ENCODE peak calls at places on chromosome 14, in five cellular contexts. Z, L, O, V and W are unnamed samples. For H3K4me1, the result is how much of the 10 kb centered on the place peaks cover.

GRCh38 chr14:50058112-50058511 is 58.3 kb downstream of the VCPKMT start:
- DNase-seq in Z (peak), L (no peak), O (no peak), V (no peak), W (no peak)

GRCh38 chr14:74875941-74876913 is at the start of gene PROX2:
- DNase-seq in Z (no peak), L (no peak), O (no peak), V (no peak), W (no peak)

GRCh38 chr14:76696791-76697190 is 64.5 kb upstream of the VASH1 start:
- DNase-seq in Z (no peak), L (no peak), O (no peak), V (peak), W (no peak)

GRCh38 chr14:68757618-68758081 is 35.2 kb downstream of the ZFP36L1 start:
- DNase-seq in Z (no peak), L (no peak), O (peak), V (peak), W (no peak)

GRCh38 chr14:96790715-96791114 is 6.5 kb upstream of the VRK1 start:
- DNase-seq in Z (no peak), L (no peak), O (no peak), V (no peak), W (no peak)

GRCh38 chr14:57189070-57189469 is 79.6 kb downstream of the EXOC5 start:
- DNase-seq in Z (no peak), L (no peak), O (no peak), V (no peak), W (no peak)

GRCh38 chr14:74853581-74853980 is 22.4 kb downstream of the PROX2 start:
- DNase-seq in Z (no peak), L (no peak), O (no peak), V (no peak), W (no peak)

GRCh38 chr14:64845878-64846277 is 33.8 kb downstream of the SPTB start:
- DNase-seq in Z (no peak), L (no peak), O (no peak), V (no peak), W (no peak)

GRCh38 chr14:88078525-88078924 is 73.6 kb downstream of the GPR65 start:
- DNase-seq in Z (no peak), L (no peak), O (no peak), V (no peak), W (no peak)

GRCh38 chr14:61471297-61471980 is 150.1 kb downstream of the PRKCH start:
- DNase-seq in Z (no peak), L (peak), O (no peak), V (peak), W (no peak)

GRCh38 chr14:96297000-96297399 is 41.0 kb downstream of the BDKRB1 start:
- DNase-seq in Z (peak), L (no peak), O (no peak), V (no peak), W (no peak)

GRCh38 chr14:54040851-54041250 is 84.2 kb upstream of the BMP4 start:
- DNase-seq in Z (no peak), L (no peak), O (no peak), V (no peak), W (no peak)

GRCh38 chr14:76205708-76206107 is 54.0 kb downstream of the GPATCH2L start:
- DNase-seq in Z (no peak), L (no peak), O (no peak), V (no peak), W (no peak)

GRCh38 chr14:105251920-105252319 is 3.6 kb downstream of the BTBD6 start:
- DNase-seq in Z (no peak), L (no peak), O (no peak), V (no peak), W (no peak)

GRCh38 chr14:95597784-95598204 is 62.9 kb downstream of the GLRX5 start:
- DNase-seq in Z (peak), L (no peak), O (no peak), V (peak), W (no peak)

GRCh38 chr14:75165586-75166391 is 10.6 kb downstream of the TMED10 start:
- DNase-seq in Z (no peak), L (no peak), O (no peak), V (peak), W (no peak)

GRCh38 chr14:59919582-59920377 is at the start of gene LRRC9:
- DNase-seq in Z (peak), L (peak), O (peak), V (peak), W (peak)

GRCh38 chr14:74589291-74589879 is 22.7 kb downstream of the LTBP2 start:
- DNase-seq in Z (no peak), L (no peak), O (peak), V (no peak), W (no peak)

GRCh38 chr14:74988131-74988530 is 14.6 kb upstream of the EIF2B2 start:
- DNase-seq in Z (no peak), L (no peak), O (no peak), V (peak), W (no peak)

GRCh38 chr14:22266141-22266442 is 322.9 kb downstream of the DAD1 start:
- DNase-seq in Z (no peak), L (no peak), O (no peak), V (no peak), W (no peak)

GRCh38 chr14:65179918-65180724 is 77.8 kb upstream of the MAX start:
- DNase-seq in Z (peak), L (peak), O (peak), V (peak), W (no peak)

DNA sequence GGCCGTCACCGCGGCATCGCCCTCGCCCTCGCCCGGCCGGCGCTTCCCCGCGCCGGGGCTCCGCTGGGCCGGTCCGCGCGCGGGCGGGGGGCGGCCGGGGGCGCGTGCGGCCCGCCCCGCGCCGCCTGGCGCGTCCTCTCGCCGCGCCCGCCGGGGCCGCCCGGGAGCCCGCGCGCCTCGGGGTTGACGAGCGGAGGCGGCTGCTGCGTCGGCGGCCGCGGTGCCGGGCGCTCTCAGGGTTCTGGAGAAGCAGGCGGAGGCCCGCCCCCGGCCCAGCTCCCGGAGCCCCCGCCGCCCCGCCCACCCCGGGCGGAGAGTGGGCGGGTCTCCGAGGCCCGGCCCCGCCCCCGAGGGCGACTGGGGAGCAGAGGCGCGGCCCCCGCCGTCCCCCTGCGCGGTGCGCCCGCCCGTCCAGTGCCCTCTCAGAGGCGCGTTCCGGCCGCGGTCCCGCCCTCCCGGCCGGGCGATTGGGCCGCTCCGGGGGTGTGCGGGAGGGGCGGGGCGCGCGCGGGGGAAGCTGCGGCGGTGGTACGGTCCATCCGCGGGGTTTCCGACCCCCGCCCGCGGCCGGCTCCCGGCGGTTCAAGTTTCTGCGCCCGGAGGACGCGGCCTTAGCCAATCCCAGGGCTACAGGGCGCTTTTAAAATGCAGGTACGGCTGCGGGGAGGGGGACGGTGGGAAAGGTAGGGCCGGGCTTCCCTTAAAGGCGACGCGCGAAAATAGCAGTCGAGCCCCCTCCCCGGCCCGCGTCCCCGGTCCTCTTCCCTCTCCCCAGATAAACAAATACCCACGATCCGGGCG is at the start of gene CCDC85C:
- DNase-seq in Z (peak), L (peak), O (peak), V (peak), W (peak)
- H3K4me1 ChIP-seq in Z (under half), L (under half), O (under half), V (under half), W (under half)

DNA sequence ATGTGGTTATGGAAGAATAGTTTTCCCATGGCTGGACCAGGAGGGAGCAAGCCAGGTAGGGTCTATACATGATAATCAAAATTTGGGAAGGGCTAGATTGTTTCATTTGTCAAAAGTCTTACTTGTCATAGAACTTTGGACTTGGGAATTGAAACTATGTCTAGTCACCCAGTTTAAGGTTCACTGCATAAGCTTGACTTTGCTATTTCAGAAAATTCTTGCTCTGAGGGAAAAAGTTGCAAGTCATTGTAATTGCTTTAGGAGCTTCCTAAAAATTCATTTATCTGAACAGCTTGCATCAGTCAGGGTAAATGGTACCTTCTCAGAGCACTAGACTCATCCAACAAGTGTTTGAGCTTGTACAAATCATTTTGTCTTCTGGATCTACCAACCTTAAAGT is 1194.7 kb downstream of the GALC start:
- DNase-seq in Z (no peak), L (no peak), O (no peak), V (no peak), W (no peak)
- H3K27ac ChIP-seq in Z (no peak), L (no peak), O (no peak), V (no peak), W (no peak)

DNA sequence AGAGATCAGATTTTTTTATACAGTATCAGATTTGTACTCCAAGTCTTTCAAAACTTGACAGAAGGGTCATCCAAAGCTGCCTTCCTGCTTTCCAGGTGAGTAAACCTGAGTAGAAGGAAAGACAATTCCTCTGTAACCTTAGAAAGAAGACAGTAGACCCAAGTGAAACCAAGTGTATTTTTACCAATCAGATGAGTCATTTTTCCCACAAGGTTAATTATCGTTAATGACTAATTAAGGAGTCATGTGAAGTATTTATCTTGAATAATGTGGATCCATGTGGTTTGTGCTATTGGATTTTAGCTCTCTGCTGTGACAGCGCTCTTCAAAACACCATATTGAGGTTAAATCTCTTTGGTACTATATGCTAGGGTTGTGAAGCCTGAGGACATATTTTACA is 74.0 kb upstream of the PELI2 start:
- DNase-seq in Z (peak), L (no peak), O (no peak), V (no peak), W (no peak)
- H3K4me1 ChIP-seq in Z (under half), L (under half), O (under half), V (under half), W (under half)

GRCh38 chr14:32820686-32821085 is 118.0 kb upstream of the NPAS3 start:
- DNase-seq in Z (no peak), L (no peak), O (no peak), V (no peak), W (no peak)
- H3K27ac ChIP-seq in Z (no peak), L (no peak), O (peak), V (no peak), W (no peak)